ENCODE peak calls at places on chromosomes 2 and 18, in eight cellular contexts. U is NCI-H774; C is hypothalamus; S is stimulated activated CD8-positive, alpha-beta memory T cell treated with anti-CD3 and anti-CD28 coated beads, Interleukin-2, amount 100 ng/mL, for 1 hour; X is HS-5; Y is Ammon's horn; L is heart right ventricle; A is testis. D is an unnamed sample.

GRCh38 chr2:164976301-164976700 is 21.0 kb upstream of the SLC38A11 start:
- DNase-seq in U (no peak), C (no peak), S (no peak), X (no peak), Y (no peak), L (no peak), A (no peak), D (no peak)

GRCh38 chr2:20157606-20157970 is 67.3 kb downstream of the SDC1 start:
- DNase-seq in U (no peak), C (no peak), S (no peak), X (no peak), Y (no peak), L (no peak), A (no peak), D (no peak)

GRCh38 chr18:8706545-8706980 is 1.2 kb downstream of the MTCL1 start:
- DNase-seq in U (no peak), C (no peak), S (no peak), X (no peak), Y (no peak), L (no peak), A (no peak), D (no peak)

GRCh38 chr2:159267926-159268325 is 18.6 kb downstream of the WDSUB1 start:
- DNase-seq in U (no peak), C (no peak), S (no peak), X (no peak), Y (no peak), L (no peak), A (no peak), D (no peak)

GRCh38 chr2:174492963-174493431 is 6.2 kb upstream of the GPR155 start:
- DNase-seq in U (no peak), C (no peak), S (peak), X (no peak), Y (peak), L (no peak), A (no peak), D (no peak)

GRCh38 chr2:150063432-150063889 is 424.0 kb downstream of the RND3 start:
- DNase-seq in U (no peak), C (no peak), S (no peak), X (peak), Y (no peak), L (no peak), A (no peak), D (no peak)

GRCh38 chr18:46110406-46110805 is 6.2 kb downstream of the HAUS1 start:
- DNase-seq in U (no peak), C (no peak), S (no peak), X (no peak), Y (no peak), L (no peak), A (no peak), D (no peak)

GRCh38 chr2:113176696-113177355 is 3.1 kb downstream of the PSD4 start:
- DNase-seq in U (no peak), C (no peak), S (no peak), X (no peak), Y (no peak), L (no peak), A (no peak), D (no peak)

GRCh38 chr18:5073026-5073944 is 123.8 kb downstream of the AKAIN1 start:
- DNase-seq in U (peak), C (no peak), S (no peak), X (peak), Y (peak), L (peak), A (peak), D (no peak)

GRCh38 chr2:207616185-207616584 is 9.0 kb downstream of the METTL21A start:
- DNase-seq in U (no peak), C (no peak), S (no peak), X (peak), Y (no peak), L (no peak), A (no peak), D (no peak)

GRCh38 chr2:208097313-208097712 is 27.0 kb downstream of the CRYGD start:
- DNase-seq in U (no peak), C (no peak), S (no peak), X (no peak), Y (no peak), L (no peak), A (no peak), D (no peak)

GRCh38 chr2:71748227-71748626 is 294.9 kb downstream of the DYSF start:
- DNase-seq in U (no peak), C (no peak), S (no peak), X (no peak), Y (no peak), L (peak), A (no peak), D (no peak)

GRCh38 chr2:122988395-122989221 is 1036.5 kb upstream of the CNTNAP5 start:
- DNase-seq in U (no peak), C (no peak), S (no peak), X (no peak), Y (no peak), L (no peak), A (no peak), D (no peak)

GRCh38 chr2:109324859-109325258 is 195.9 kb downstream of the SH3RF3 start:
- DNase-seq in U (no peak), C (no peak), S (no peak), X (peak), Y (no peak), L (peak), A (peak), D (no peak)

GRCh38 chr2:162646739-162647138 is 191.8 kb downstream of the KCNH7 start:
- DNase-seq in U (no peak), C (no peak), S (no peak), X (no peak), Y (no peak), L (no peak), A (no peak), D (no peak)

GRCh38 chr2:201414099-201415023 is 36.9 kb downstream of the TRAK2 start:
- DNase-seq in U (no peak), C (no peak), S (no peak), X (no peak), Y (no peak), L (no peak), A (no peak), D (no peak)

GRCh38 chr18:7452331-7452730 is 114.8 kb upstream of the PTPRM start:
- DNase-seq in U (no peak), C (no peak), S (no peak), X (no peak), Y (peak), L (peak), A (peak), D (no peak)

GRCh38 chr2:79876430-79876829 is 363.6 kb downstream of the CTNNA2 start:
- DNase-seq in U (no peak), C (no peak), S (no peak), X (no peak), Y (peak), L (no peak), A (peak), D (no peak)

GRCh38 chr2:170436077-170436943 is 258.4 kb downstream of the MYO3B start:
- DNase-seq in U (no peak), C (no peak), S (no peak), X (no peak), Y (no peak), L (no peak), A (no peak), D (no peak)

GRCh38 chr2:178422097-178422496 is 28.9 kb downstream of the PRKRA start:
- DNase-seq in U (no peak), C (no peak), S (no peak), X (no peak), Y (no peak), L (no peak), A (no peak), D (no peak)